ENCODE peak calls at places on chromosomes 4 and X, in ten cellular contexts. H, L, D, V, M, N, W, Q, Z and Y are unnamed samples.

GRCh38 chr4:81627617-81628016 is 155.9 kb upstream of the RASGEF1B start:
- DNase-seq in N (no peak), Z (no peak), H (no peak), Q (no peak), M (no peak), L (peak; percentile 29), D (no peak), W (no peak), V (no peak), Y (no peak)

GRCh38 chrX:23786268-23786815 is 3.4 kb downstream of the SAT1 start:
- DNase-seq in Q (no peak), D (no peak), H (no peak), W (no peak), Z (no peak), L (no peak), N (no peak), V (peak; percentile 9), M (peak; percentile 36), Y (peak; percentile 73)

GRCh38 chr4:140092094-140092820 is 61.7 kb downstream of the MAML3 start:
- DNase-seq in W (peak; percentile 60), Z (peak; percentile 96), L (no peak), Q (peak; percentile 39), H (peak; percentile 51), M (peak; percentile 82), D (peak; percentile 78), V (no peak), N (peak; percentile 43), Y (peak; percentile 26)

GRCh38 chrX:16786791-16787735 is 797 bp downstream of the TXLNG start:
- DNase-seq in W (no peak), V (no peak), D (peak; percentile 33), Q (peak; percentile 9), Z (peak; percentile 73), H (peak; percentile 18), M (peak; percentile 66), L (peak; percentile 61), N (peak; percentile 24), Y (no peak)

GRCh38 chrX:7068939-7069367 is 78.6 kb upstream of the STS start:
- DNase-seq in M (no peak), N (no peak), D (peak; percentile 44), H (no peak), W (no peak), Z (peak; percentile 18), Q (no peak), L (no peak), V (no peak), Y (peak; percentile 56)

GRCh38 chr4:111991797-111992196 is 153.5 kb upstream of the FAM241A start:
- DNase-seq in H (no peak), N (no peak), M (no peak), V (peak; percentile 35), D (no peak), L (peak; percentile 87), Q (no peak), Z (no peak), W (no peak), Y (peak; percentile 95)

GRCh38 chr4:8843597-8843996 is 28.0 kb downstream of the HMX1 start:
- DNase-seq in M (no peak), Q (no peak), V (no peak), H (no peak), N (no peak), D (no peak), Z (no peak), W (no peak), L (no peak), Y (no peak)

GRCh38 chr4:164700471-164700870 is 53.5 kb upstream of the SMIM31 start:
- DNase-seq in M (no peak), L (no peak), Z (peak; percentile 64), V (no peak), W (no peak), H (no peak), Q (no peak), N (no peak), D (peak; percentile 93), Y (peak; percentile 20)

GRCh38 chrX:65196758-65197371 is 220.6 kb upstream of the ZC4H2 start:
- DNase-seq in M (no peak), Q (peak; percentile 34), Z (peak; percentile 82), N (peak; percentile 35), H (peak; percentile 15), L (no peak), D (peak; percentile 75), V (no peak), W (no peak), Y (peak; percentile 1)

GRCh38 chr4:112222219-112222955 is 9.2 kb upstream of the AP1AR start:
- DNase-seq in M (no peak), D (no peak), H (no peak), L (no peak), Q (no peak), V (no peak), Z (no peak), N (no peak), W (no peak), Y (no peak)

GRCh38 chr4:149999485-150000074 is 78.7 kb upstream of the DCLK2 start:
- DNase-seq in D (peak; percentile 54), H (peak; percentile 32), V (peak; percentile 81), Z (peak; percentile 64), M (peak; percentile 30), Q (peak; percentile 24), N (peak; percentile 43), L (peak; percentile 87), W (no peak), Y (peak; percentile 70)

GRCh38 chrX:110741213-110741796 is 54.3 kb downstream of the CHRDL1 start:
- DNase-seq in W (no peak), H (no peak), M (no peak), V (peak; percentile 41), D (peak; percentile 6), Q (no peak), N (no peak), L (peak; percentile 84), Z (no peak), Y (peak; percentile 72)

GRCh38 chrX:51155157-51155556 is 177.5 kb upstream of the NUDT10 start:
- DNase-seq in Z (no peak), L (no peak), H (no peak), D (no peak), W (no peak), Q (no peak), M (no peak), N (no peak), V (no peak), Y (no peak)

GRCh38 chr4:48141048-48141447 is 7.0 kb upstream of the TXK start:
- DNase-seq in V (peak; percentile 63), Q (no peak), L (peak; percentile 58), Z (peak; percentile 54), H (no peak), N (no peak), D (peak; percentile 77), W (no peak), M (no peak), Y (peak; percentile 50)

GRCh38 chrX:97984641-97985040 is 1100.9 kb downstream of the RPA4 start:
- DNase-seq in V (no peak), N (no peak), L (no peak), H (no peak), M (no peak), Q (no peak), Z (no peak), D (peak; percentile 52), W (no peak), Y (peak; percentile 79)

GRCh38 chr4:161762796-161763195 is 401.0 kb downstream of the FSTL5 start:
- DNase-seq in Z (no peak), Q (no peak), H (no peak), D (no peak), L (peak; percentile 64), V (peak; percentile 88), N (no peak), M (no peak), W (no peak), Y (peak; percentile 62)

GRCh38 chr4:24260133-24260532 is 324.2 kb downstream of the DHX15 start:
- DNase-seq in V (no peak), D (no peak), H (no peak), Z (no peak), Q (no peak), M (no peak), W (no peak), L (no peak), N (no peak), Y (no peak)

DNA sequence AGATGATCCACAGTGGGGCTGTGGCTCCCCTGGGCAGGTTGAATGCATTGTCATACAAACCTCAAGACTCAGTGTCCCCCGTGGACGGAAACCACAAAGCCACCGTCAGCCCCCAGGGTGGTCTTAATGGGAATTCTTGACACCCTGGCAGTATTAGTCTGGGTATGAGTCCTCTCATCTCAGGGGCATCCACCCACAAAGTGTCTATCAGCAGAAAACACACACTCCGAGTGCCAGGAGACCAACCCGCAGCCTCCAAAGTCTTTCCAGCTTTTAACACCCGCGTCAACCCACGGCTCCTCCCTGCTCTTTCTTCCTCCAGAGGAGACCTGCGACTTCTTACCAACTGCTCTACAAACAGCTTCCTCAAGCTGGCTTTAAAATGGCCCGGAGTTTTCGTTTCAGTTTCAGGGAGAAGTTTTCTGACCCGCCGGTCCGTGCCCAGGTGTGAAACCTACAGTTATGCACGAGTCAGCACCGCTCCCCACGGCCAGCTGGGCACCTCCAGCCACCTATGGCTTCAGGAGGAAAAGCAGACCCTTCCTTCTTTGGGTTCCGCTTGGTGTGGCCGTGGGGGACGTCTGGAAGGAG is 14.4 kb upstream of the ASMTL start:
- DNase-seq in W (no peak), V (no peak), H (peak; percentile 23), M (no peak), Z (no peak), Q (no peak), N (no peak), L (no peak), D (no peak), Y (no peak)
- H3K4me3 ChIP-seq in W (peak overlapping the region; percentile 14), V (no peak overlapping the region), H (peak overlapping the region; percentile 21), M (peak overlapping the region; percentile 33), Z (no peak overlapping the region), Q (no peak overlapping the region), N (no peak overlapping the region), L (no peak overlapping the region), D (no peak overlapping the region), Y (no peak overlapping the region)

GRCh38 chr4:184756399-184756798 is 22.5 kb upstream of the CENPU start:
- DNase-seq in V (peak; percentile 22), Z (no peak), H (no peak), Q (no peak), N (no peak), L (peak; percentile 72), M (no peak), D (no peak), W (no peak), Y (peak; percentile 16)
- TF ChIP-seq CTCF in V (no peak), Z (no peak), H (peak; percentile 38), Q (no peak), N (no peak), L (no peak), M (no peak), D (no peak), W (no peak), Y (no peak)

GRCh38 chr4:15777697-15778096 is 431 bp upstream of the CD38 start:
- DNase-seq in H (no peak), L (no peak), W (no peak), N (no peak), D (no peak), M (no peak), Q (no peak), Z (no peak), V (no peak), Y (no peak)
- H3K4me3 ChIP-seq in H (peak overlapping the region; percentile 90), L (no peak overlapping the region), W (peak overlapping the region; percentile 78), N (no peak overlapping the region), D (peak overlapping the region; percentile 59), M (no peak overlapping the region), Q (no peak overlapping the region), Z (no peak overlapping the region), V (no peak overlapping the region), Y (no peak overlapping the region)

DNA sequence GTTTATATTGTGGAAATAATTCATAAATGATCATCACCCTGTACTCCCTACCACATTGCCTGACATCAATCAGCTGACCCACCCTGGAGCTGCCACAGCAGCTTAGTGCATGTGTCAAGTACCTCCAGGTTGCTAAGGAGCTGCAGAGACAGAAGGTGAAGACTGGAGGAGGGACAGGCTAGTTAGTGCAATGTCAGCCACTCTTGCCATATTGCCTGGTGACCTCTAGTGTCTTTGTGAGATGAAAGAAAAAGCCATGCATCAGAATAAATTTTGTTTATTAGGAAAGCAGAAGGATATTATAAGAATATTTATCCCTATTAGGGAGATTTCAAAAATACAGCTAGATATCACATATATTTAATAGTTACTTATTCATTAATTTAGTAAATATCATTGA is 243.9 kb upstream of the FAT4 start:
- DNase-seq in V (no peak), N (no peak), L (no peak), Q (no peak), D (peak; percentile 6), Z (no peak), W (no peak), M (no peak), H (no peak), Y (peak; percentile 9)
- TF ChIP-seq CTCF in V (no peak), N (no peak), L (no peak), Q (no peak), D (no peak), Z (no peak), W (no peak), M (no peak), H (no peak), Y (no peak)